ENCODE peak calls at places on chromosomes 12 and 14, in five cellular contexts. O is left lung; G is ovary; Z is CD4-positive, alpha-beta T cell; U is transverse colon. Y is an unnamed sample.

GRCh38 chr12:29086325-29087271 is 62.5 kb upstream of the FAR2 start:
- DNase-seq in O (peak), G (no peak), Z (no peak), U (no peak), Y (no peak)

GRCh38 chr14:66369157-66369706 is 116.9 kb upstream of the CCDC196 start:
- DNase-seq in O (no peak), G (no peak), Z (no peak), U (no peak), Y (no peak)

GRCh38 chr14:85444685-85445084 is 85.3 kb upstream of the FLRT2 start:
- DNase-seq in O (no peak), G (no peak), Z (no peak), U (no peak), Y (no peak)

GRCh38 chr14:50947446-50947845 is 3.2 kb upstream of the PYGL start:
- DNase-seq in O (no peak), G (no peak), Z (no peak), U (no peak), Y (no peak)

GRCh38 chr12:67667276-67668073 is 18.9 kb downstream of the DYRK2 start:
- DNase-seq in O (peak), G (peak), Z (no peak), U (peak), Y (no peak)

GRCh38 chr12:132449565-132450390 is 40.2 kb upstream of the FBRSL1 start:
- DNase-seq in O (peak), G (no peak), Z (no peak), U (peak), Y (no peak)

GRCh38 chr14:76051717-76052459 is 66.3 kb downstream of the IFT43 start:
- DNase-seq in O (no peak), G (no peak), Z (no peak), U (no peak), Y (no peak)

GRCh38 chr14:88613552-88614010 is 50.7 kb downstream of the ZC3H14 start:
- DNase-seq in O (no peak), G (no peak), Z (no peak), U (no peak), Y (no peak)

GRCh38 chr12:132142679-132143327 is 1.3 kb downstream of the DDX51 start:
- DNase-seq in O (peak), G (no peak), Z (no peak), U (no peak), Y (no peak)

GRCh38 chr12:21773263-21773741 is 1.2 kb downstream of the KCNJ8 start:
- DNase-seq in O (peak), G (peak), Z (no peak), U (peak), Y (no peak)

GRCh38 chr14:23047042-23047634 is 5.1 kb downstream of the PSMB11 start:
- DNase-seq in O (no peak), G (no peak), Z (no peak), U (no peak), Y (no peak)

GRCh38 chr14:79629891-79630560 is 581.3 kb downstream of the DIO2 start:
- DNase-seq in O (no peak), G (no peak), Z (no peak), U (no peak), Y (no peak)

GRCh38 chr12:57001448-57001906 is 4.9 kb downstream of the ZBTB39 start:
- DNase-seq in O (no peak), G (peak), Z (peak), U (peak), Y (peak)

GRCh38 chr12:33605776-33606175 is 166.2 kb upstream of the SYT10 start:
- DNase-seq in O (no peak), G (no peak), Z (no peak), U (no peak), Y (no peak)

GRCh38 chr14:87656315-87656714 is 336.7 kb downstream of the GALC start:
- DNase-seq in O (no peak), G (no peak), Z (no peak), U (no peak), Y (no peak)

GRCh38 chr12:116862167-116862566 is 19.1 kb downstream of the HRK start:
- DNase-seq in O (no peak), G (no peak), Z (no peak), U (no peak), Y (no peak)

GRCh38 chr12:58346032-58346632 is 404.8 kb downstream of the ATP23 start:
- DNase-seq in O (no peak), G (no peak), Z (no peak), U (no peak), Y (no peak)

GRCh38 chr14:104895207-104895785 is 29.4 kb upstream of the PLD4 start:
- DNase-seq in O (no peak), G (no peak), Z (no peak), U (no peak), Y (no peak)

GRCh38 chr14:92688434-92689375 is 59.7 kb downstream of the LGMN start:
- DNase-seq in O (no peak), G (no peak), Z (no peak), U (peak), Y (no peak)

GRCh38 chr14:104321151-104322130 is 183.1 kb downstream of the KIF26A start:
- DNase-seq in O (peak), G (peak), Z (no peak), U (no peak), Y (no peak)

GRCh38 chr14:51581017-51581881 is 70.5 kb upstream of the FRMD6 start:
- DNase-seq in O (no peak), G (no peak), Z (no peak), U (no peak), Y (no peak)

GRCh38 chr14:24837280-24838046 is 203.5 kb upstream of the GZMB start:
- DNase-seq in O (no peak), G (no peak), Z (no peak), U (no peak), Y (no peak)

GRCh38 chr14:104388631-104389325 is 190.8 kb upstream of the C14orf180 start:
- DNase-seq in O (peak), G (no peak), Z (no peak), U (no peak), Y (no peak)

GRCh38 chr12:40819427-40820108 is 127.3 kb downstream of the CNTN1 start:
- DNase-seq in O (peak), G (no peak), Z (no peak), U (no peak), Y (no peak)

GRCh38 chr14:105533391-105533790 is 7.0 kb downstream of the TMEM121 start:
- DNase-seq in O (no peak), G (no peak), Z (no peak), U (no peak), Y (no peak)

GRCh38 chr14:50011242-50011641 is 105.1 kb downstream of the VCPKMT start:
- DNase-seq in O (no peak), G (no peak), Z (no peak), U (no peak), Y (no peak)

GRCh38 chr12:64510687-64511086 is 58.8 kb downstream of the TBK1 start:
- DNase-seq in O (no peak), G (no peak), Z (no peak), U (no peak), Y (no peak)

GRCh38 chr12:110732572-110732971 is 10.1 kb downstream of the PPP1CC start:
- DNase-seq in O (no peak), G (no peak), Z (no peak), U (no peak), Y (no peak)

GRCh38 chr12:7678744-7679143 is 13.0 kb upstream of the APOBEC1 start:
- DNase-seq in O (no peak), G (no peak), Z (no peak), U (no peak), Y (no peak)

GRCh38 chr12:116698131-116698495 is 39.8 kb downstream of the SPRING1 start:
- DNase-seq in O (no peak), G (no peak), Z (no peak), U (no peak), Y (no peak)

GRCh38 chr12:16148938-16149337 is 128.5 kb downstream of the SLC15A5 start:
- DNase-seq in O (no peak), G (no peak), Z (no peak), U (no peak), Y (no peak)

GRCh38 chr14:69803753-69804152 is 6.7 kb upstream of the SLC10A1 start:
- DNase-seq in O (no peak), G (no peak), Z (no peak), U (no peak), Y (no peak)

GRCh38 chr12:45547822-45548221 is 181.7 kb upstream of the ARID2 start:
- DNase-seq in O (no peak), G (no peak), Z (no peak), U (no peak), Y (no peak)

GRCh38 chr12:45546545-45546944 is 183.0 kb upstream of the ARID2 start:
- DNase-seq in O (no peak), G (no peak), Z (no peak), U (no peak), Y (no peak)

GRCh38 chr12:45547132-45547531 is 182.4 kb upstream of the ARID2 start:
- DNase-seq in O (no peak), G (no peak), Z (no peak), U (no peak), Y (no peak)

GRCh38 chr12:45553204-45553603 is 176.3 kb upstream of the ARID2 start:
- DNase-seq in O (no peak), G (no peak), Z (no peak), U (no peak), Y (no peak)

DNA sequence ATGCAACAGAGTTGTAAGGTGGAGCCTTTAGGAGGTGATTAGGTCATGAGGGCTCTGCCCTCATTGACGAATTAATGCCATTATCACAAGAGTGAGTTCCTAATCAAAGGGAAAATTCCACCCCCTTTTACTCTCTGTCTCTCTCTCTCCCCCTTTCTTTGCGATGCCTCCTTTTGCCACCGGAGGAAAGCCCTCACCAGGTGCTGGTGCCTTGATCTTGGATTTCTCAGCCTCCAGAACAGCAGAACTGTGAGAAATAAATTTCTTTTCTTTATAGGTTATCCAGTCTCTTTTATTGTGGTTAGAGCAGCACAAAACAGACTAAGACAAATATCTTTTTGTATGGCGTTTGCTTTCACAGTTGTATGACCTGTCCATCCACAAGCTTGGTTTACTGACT is 180.0 kb upstream of the ARID2 start:
- DNase-seq in O (no peak), G (no peak), Z (no peak), U (no peak), Y (no peak)
- TF ChIP-seq CTCF in O (no peak), G (no peak), Z (no peak), U (no peak), Y (no peak)

GRCh38 chr14:102043251-102044025 is 43.4 kb downstream of the HSP90AA1 start:
- DNase-seq in O (no peak), G (no peak), Z (no peak), U (no peak), Y (no peak)
- TF ChIP-seq CTCF in O (no peak), G (no peak), Z (no peak), U (no peak), Y (no peak)

GRCh38 chr14:90985601-90986242 is 74.7 kb downstream of the RPS6KA5 start:
- DNase-seq in O (no peak), G (no peak), Z (no peak), U (no peak), Y (no peak)
- TF ChIP-seq CTCF in O (no peak), G (no peak), Z (no peak), U (no peak), Y (no peak)

GRCh38 chr12:5971194-5971850 is 26.3 kb upstream of the ANO2 start:
- DNase-seq in O (no peak), G (no peak), Z (no peak), U (no peak), Y (no peak)

GRCh38 chr12:5969156-5969973 is 24.3 kb upstream of the ANO2 start:
- DNase-seq in O (no peak), G (no peak), Z (no peak), U (no peak), Y (no peak)

GRCh38 chr12:5973461-5974115 is 28.5 kb upstream of the ANO2 start:
- DNase-seq in O (no peak), G (no peak), Z (no peak), U (no peak), Y (no peak)

GRCh38 chr12:5967645-5968415 is 22.8 kb upstream of the ANO2 start:
- DNase-seq in O (no peak), G (no peak), Z (no peak), U (no peak), Y (no peak)

DNA sequence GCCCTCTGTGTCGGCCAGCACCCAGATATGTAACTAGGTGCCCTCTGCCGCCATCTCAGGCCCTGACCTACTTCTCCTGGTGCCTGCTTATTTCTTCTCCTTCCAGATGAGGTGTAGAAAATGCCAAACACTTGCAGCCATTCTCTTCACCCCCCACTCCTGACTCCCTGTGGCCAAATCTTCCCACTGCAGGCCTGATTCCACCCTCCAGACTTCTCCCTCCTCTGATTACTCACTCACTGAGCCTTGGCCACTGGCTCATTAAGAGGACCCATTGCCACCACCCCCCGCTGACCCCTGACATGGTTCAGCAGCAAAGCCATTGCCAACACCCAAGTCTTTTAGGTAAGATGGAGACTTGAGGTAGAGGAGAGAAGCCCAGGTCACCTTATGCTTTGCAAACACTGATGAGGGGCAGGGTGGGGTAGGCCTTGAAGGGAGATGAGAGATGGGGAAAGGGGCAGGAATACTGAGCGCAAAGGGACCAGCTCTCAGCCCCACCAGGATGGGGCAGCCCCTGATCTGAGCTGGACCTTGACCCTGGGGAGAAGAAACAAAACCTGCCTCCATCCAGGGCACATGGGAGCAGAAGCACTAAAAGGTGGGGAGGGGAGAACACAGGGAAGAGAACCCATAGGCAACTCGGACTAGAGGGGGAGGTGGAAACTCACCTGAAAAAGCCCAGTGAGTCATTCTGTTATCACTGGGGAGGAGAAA is 25.1 kb upstream of the ANO2 start:
- DNase-seq in O (no peak), G (no peak), Z (no peak), U (no peak), Y (no peak)
- TF ChIP-seq CTCF in O (no peak), G (no peak), Z (no peak), U (no peak), Y (no peak)

GRCh38 chr12:106573239-106573638 is 9.6 kb upstream of the RFX4 start:
- DNase-seq in O (no peak), G (no peak), Z (no peak), U (no peak), Y (no peak)
- TF ChIP-seq CTCF in O (no peak), G (no peak), Z (no peak), U (no peak), Y (no peak)

GRCh38 chr14:96040836-96041371 is 1.7 kb downstream of the C14orf132 start:
- DNase-seq in O (no peak), G (no peak), Z (no peak), U (no peak), Y (no peak)

GRCh38 chr14:96038920-96039632 is at the start of gene C14orf132:
- DNase-seq in O (peak), G (peak), Z (peak), U (peak), Y (peak)

GRCh38 chr14:96037891-96038557 is 1.1 kb upstream of the C14orf132 start:
- DNase-seq in O (no peak), G (peak), Z (no peak), U (peak), Y (no peak)

GRCh38 chr14:96038558-96038919 is 623 bp upstream of the C14orf132 start:
- DNase-seq in O (no peak), G (no peak), Z (no peak), U (no peak), Y (no peak)

DNA sequence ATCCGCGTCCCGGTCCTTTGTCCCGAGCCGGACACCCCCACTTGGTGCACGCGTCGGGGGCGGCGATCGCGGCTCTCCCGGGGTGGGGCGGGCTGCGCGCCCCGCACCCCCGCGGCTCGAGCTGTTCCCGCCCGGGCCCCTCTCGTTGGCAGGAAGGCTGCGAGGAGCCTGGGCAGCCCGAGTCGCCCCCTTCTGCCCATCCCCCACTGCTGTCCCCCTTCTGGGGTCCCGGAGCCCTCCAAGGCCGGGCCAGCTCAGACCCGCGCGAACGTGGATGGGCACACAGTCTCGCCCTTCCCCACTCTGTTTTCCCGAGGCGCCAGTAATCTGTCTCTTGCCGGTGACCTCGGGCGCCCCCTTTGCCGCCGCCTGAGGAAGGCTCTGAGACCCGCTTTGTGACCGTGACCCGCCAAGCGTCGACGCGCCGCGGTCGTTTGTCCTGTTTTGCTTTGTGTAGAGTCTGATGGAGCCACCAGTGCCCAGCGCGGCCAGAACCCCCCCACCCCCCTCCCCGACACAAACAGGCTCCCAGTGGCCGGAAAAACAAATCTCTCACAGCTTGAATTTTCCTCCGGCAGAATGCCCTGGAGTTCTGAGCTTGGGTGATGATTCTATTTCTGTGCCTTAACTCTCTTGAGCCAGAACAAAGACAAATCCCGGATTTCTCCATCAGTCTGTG is 610 bp downstream of the C14orf132 start:
- DNase-seq in O (no peak), G (peak), Z (no peak), U (no peak), Y (no peak)
- TF ChIP-seq CTCF in O (no peak), G (no peak), Z (peak), U (no peak), Y (no peak)

GRCh38 chr12:39441189-39441962 is 1.5 kb downstream of the KIF21A start:
- DNase-seq in O (no peak), G (no peak), Z (no peak), U (no peak), Y (no peak)

GRCh38 chr12:39440781-39441180 is 2.1 kb downstream of the KIF21A start:
- DNase-seq in O (no peak), G (no peak), Z (no peak), U (no peak), Y (no peak)

GRCh38 chr12:39443704-39444234 is 849 bp upstream of the KIF21A start:
- DNase-seq in O (no peak), G (no peak), Z (no peak), U (no peak), Y (no peak)

GRCh38 chr12:39441963-39442894 is 691 bp downstream of the KIF21A start:
- DNase-seq in O (no peak), G (peak), Z (peak), U (no peak), Y (no peak)

GRCh38 chr12:39442895-39443703 is at the start of gene KIF21A:
- DNase-seq in O (peak), G (peak), Z (peak), U (peak), Y (peak)
- TF ChIP-seq CTCF in O (peak), G (peak), Z (peak), U (peak), Y (no peak)